ENCODE peak calls at places on chromosomes 7 and 10, in four cellular contexts. One of them, this sample, is unnamed.

GRCh38 chr7:2508327-2509231 is 11.0 kb upstream of the LFNG start:
- DNase-seq in sigmoid colon: peak; percentile 84
- DNase-seq in testis: peak; percentile 63
- DNase-seq in fibroblast of lung: no peak
- DNase-seq in this sample: peak; percentile 50

GRCh38 chr7:122676466-122676865 is 22.5 kb downstream of the RNF133 start:
- DNase-seq in sigmoid colon: no peak
- DNase-seq in testis: no peak
- DNase-seq in fibroblast of lung: peak; percentile 8
- DNase-seq in this sample: no peak

GRCh38 chr7:2815523-2816240 is 28.4 kb downstream of the GNA12 start:
- DNase-seq in sigmoid colon: peak; percentile 56
- DNase-seq in testis: no peak
- DNase-seq in fibroblast of lung: no peak
- DNase-seq in this sample: no peak

GRCh38 chr10:46091834-46092522 is 45.9 kb upstream of the MSMB start:
- DNase-seq in sigmoid colon: no peak
- DNase-seq in testis: no peak
- DNase-seq in fibroblast of lung: no peak
- DNase-seq in this sample: no peak

GRCh38 chr10:112229901-112230300 is 46.3 kb upstream of the GPAM start:
- DNase-seq in sigmoid colon: no peak
- DNase-seq in testis: no peak
- DNase-seq in fibroblast of lung: no peak
- DNase-seq in this sample: no peak

GRCh38 chr10:132593900-132594876 is 56.6 kb downstream of the INPP5A start:
- DNase-seq in sigmoid colon: no peak
- DNase-seq in testis: no peak
- DNase-seq in fibroblast of lung: no peak
- DNase-seq in this sample: no peak

GRCh38 chr7:52504546-52504945 is 530.9 kb upstream of the POM121L12 start:
- DNase-seq in sigmoid colon: no peak
- DNase-seq in testis: no peak
- DNase-seq in fibroblast of lung: peak; percentile 10
- DNase-seq in this sample: no peak

GRCh38 chr10:77849039-77849664 is 77.4 kb downstream of the DLG5 start:
- DNase-seq in sigmoid colon: no peak
- DNase-seq in testis: no peak
- DNase-seq in fibroblast of lung: no peak
- DNase-seq in this sample: no peak

GRCh38 chr7:99624487-99624886 is 7.7 kb downstream of the ZSCAN25 start:
- DNase-seq in sigmoid colon: no peak
- DNase-seq in testis: no peak
- DNase-seq in fibroblast of lung: no peak
- DNase-seq in this sample: no peak

GRCh38 chr10:49750546-49750945 is 11.6 kb downstream of the OGDHL start:
- DNase-seq in sigmoid colon: no peak
- DNase-seq in testis: no peak
- DNase-seq in fibroblast of lung: no peak
- DNase-seq in this sample: no peak

GRCh38 chr7:11833431-11833830 is 1.4 kb upstream of the THSD7A start:
- DNase-seq in sigmoid colon: no peak
- DNase-seq in testis: no peak
- DNase-seq in fibroblast of lung: peak; percentile 28
- DNase-seq in this sample: no peak

GRCh38 chr10:28761084-28761875 is 84.0 kb downstream of the BAMBI start:
- DNase-seq in sigmoid colon: no peak
- DNase-seq in testis: no peak
- DNase-seq in fibroblast of lung: peak; percentile 38
- DNase-seq in this sample: no peak

GRCh38 chr10:71746344-71747037 is 26.8 kb downstream of the VSIR start:
- DNase-seq in sigmoid colon: no peak
- DNase-seq in testis: peak; percentile 72
- DNase-seq in fibroblast of lung: no peak
- DNase-seq in this sample: no peak

GRCh38 chr10:80202934-80203834 is 2.2 kb downstream of the ANXA11 start:
- DNase-seq in sigmoid colon: peak; percentile 91
- DNase-seq in testis: peak; percentile 74
- DNase-seq in fibroblast of lung: peak; percentile 93
- DNase-seq in this sample: peak; percentile 78

GRCh38 chr10:122152544-122152943 is 118.6 kb upstream of the BTBD16 start:
- DNase-seq in sigmoid colon: peak; percentile 97
- DNase-seq in testis: no peak
- DNase-seq in fibroblast of lung: peak; percentile 67
- DNase-seq in this sample: no peak

GRCh38 chr7:36227223-36227622 is 74.2 kb downstream of the EEPD1 start:
- DNase-seq in sigmoid colon: peak; percentile 93
- DNase-seq in testis: peak; percentile 78
- DNase-seq in fibroblast of lung: peak; percentile 81
- DNase-seq in this sample: peak; percentile 65

GRCh38 chr10:94194256-94194655 is 168.5 kb downstream of the NOC3L start:
- DNase-seq in sigmoid colon: no peak
- DNase-seq in testis: no peak
- DNase-seq in fibroblast of lung: peak; percentile 83
- DNase-seq in this sample: no peak

GRCh38 chr10:69757553-69758309 is 44.0 kb upstream of the COL13A1 start:
- DNase-seq in sigmoid colon: peak; percentile 57
- DNase-seq in testis: peak; percentile 56
- DNase-seq in fibroblast of lung: peak; percentile 63
- DNase-seq in this sample: no peak

GRCh38 chr10:68223535-68224165 is 8.3 kb downstream of the ATOH7 start:
- DNase-seq in sigmoid colon: no peak
- DNase-seq in testis: no peak
- DNase-seq in fibroblast of lung: no peak
- DNase-seq in this sample: no peak

GRCh38 chr10:133451346-133451745 is 2.4 kb upstream of the SCART1 start:
- DNase-seq in sigmoid colon: no peak
- DNase-seq in testis: no peak
- DNase-seq in fibroblast of lung: no peak
- DNase-seq in this sample: no peak

GRCh38 chr7:131581241-131582157 is 25.1 kb upstream of the PODXL start:
- DNase-seq in sigmoid colon: peak; percentile 70
- DNase-seq in testis: no peak
- DNase-seq in fibroblast of lung: peak; percentile 35
- DNase-seq in this sample: no peak
- TF ChIP-seq CTCF in sigmoid colon: no peak
- TF ChIP-seq CTCF in testis: no peak
- TF ChIP-seq CTCF in fibroblast of lung: no peak
- TF ChIP-seq CTCF in this sample: no peak

GRCh38 chr7:149788300-149788851 is 15.0 kb upstream of the ZNF467 start:
- DNase-seq in sigmoid colon: no peak
- DNase-seq in testis: no peak
- DNase-seq in fibroblast of lung: no peak
- DNase-seq in this sample: no peak

GRCh38 chr7:149791411-149792219 is 18.2 kb upstream of the ZNF467 start:
- DNase-seq in sigmoid colon: no peak
- DNase-seq in testis: no peak
- DNase-seq in fibroblast of lung: no peak
- DNase-seq in this sample: no peak

GRCh38 chr7:149789101-149789500 is 15.7 kb upstream of the ZNF467 start:
- DNase-seq in sigmoid colon: no peak
- DNase-seq in testis: no peak
- DNase-seq in fibroblast of lung: no peak
- DNase-seq in this sample: no peak

GRCh38 chr7:149790754-149791360 is 17.5 kb upstream of the ZNF467 start:
- DNase-seq in sigmoid colon: no peak
- DNase-seq in testis: no peak
- DNase-seq in fibroblast of lung: no peak
- DNase-seq in this sample: no peak

GRCh38 chr7:149790146-149790548 is 16.8 kb upstream of the ZNF467 start:
- DNase-seq in sigmoid colon: no peak
- DNase-seq in testis: peak; percentile 62
- DNase-seq in fibroblast of lung: no peak
- DNase-seq in this sample: no peak
- H3K4me3 ChIP-seq in sigmoid colon: no peak overlapping the region
- H3K4me3 ChIP-seq in testis: peak overlapping the region; percentile 26
- H3K4me3 ChIP-seq in fibroblast of lung: no peak overlapping the region
- H3K4me3 ChIP-seq in this sample: no peak overlapping the region

GRCh38 chr7:836429-836828 is 4.2 kb downstream of the SUN1 start:
- DNase-seq in sigmoid colon: peak; percentile 76
- DNase-seq in testis: peak; percentile 60
- DNase-seq in fibroblast of lung: peak; percentile 42
- DNase-seq in this sample: no peak
- TF ChIP-seq CTCF in sigmoid colon: peak; percentile 47
- TF ChIP-seq CTCF in testis: no peak
- TF ChIP-seq CTCF in fibroblast of lung: peak; percentile 71
- TF ChIP-seq CTCF in this sample: peak; percentile 61

DNA sequence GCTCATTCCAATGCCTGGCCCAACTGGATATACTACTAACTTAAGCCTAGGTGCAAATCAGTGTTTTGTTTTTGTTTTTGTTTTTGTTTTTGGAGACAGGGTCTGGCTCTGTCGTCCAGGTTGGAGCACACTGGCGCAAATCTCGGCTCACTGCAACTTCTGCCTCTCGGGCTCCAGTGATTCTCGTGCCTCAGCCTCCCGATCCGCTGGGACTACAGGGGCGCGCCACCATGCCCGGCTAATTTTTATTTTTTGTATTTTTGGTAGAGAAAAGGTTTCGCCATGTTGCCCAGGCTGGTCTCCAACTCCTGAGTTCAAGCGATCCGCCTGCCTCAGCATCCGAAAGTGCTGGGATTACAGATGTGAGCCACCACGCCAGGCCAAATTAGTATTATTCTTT is 1.6 kb downstream of the PPP3CB start:
- DNase-seq in sigmoid colon: no peak
- DNase-seq in testis: no peak
- DNase-seq in fibroblast of lung: no peak
- DNase-seq in this sample: no peak
- H3K4me3 ChIP-seq in sigmoid colon: no peak overlapping the region
- H3K4me3 ChIP-seq in testis: no peak overlapping the region
- H3K4me3 ChIP-seq in fibroblast of lung: peak overlapping the region; percentile 62
- H3K4me3 ChIP-seq in this sample: peak overlapping the region; percentile 87

This sample was measured in AG04449.